ENCODE peak calls at places on chromosome 2, in ten cellular contexts. S is heart left ventricle; V is GM12892; C is NCI-H774; T is activated naive CD8-positive, alpha-beta T cell treated with anti-CD3 and anti-CD28 coated beads, Interleukin-2, amount 10 ng/mL, durations not matched to agents 7 days and 5 days; A is NCI-H510A treated with DMSO at 0.1 percent for 48 hours; O is neural crest cell; Q is GM04503; Z is lung; K is iPS-NIHi11. R is an unnamed sample.

GRCh38 chr2:100140582-100140981 is 1.8 kb downstream of the AFF3 start:
- DNase-seq in S (no peak), V (no peak), C (no peak), T (no peak), A (no peak), O (no peak), Q (no peak), Z (no peak), K (no peak), R (no peak)

GRCh38 chr2:158570869-158571268 is 114.1 kb downstream of the PKP4 start:
- DNase-seq in S (no peak), V (no peak), C (no peak), T (no peak), A (no peak), O (no peak), Q (no peak), Z (no peak), K (no peak), R (no peak)

GRCh38 chr2:42969231-42970150 is 177.1 kb upstream of the HAAO start:
- DNase-seq in S (peak), V (no peak), C (no peak), T (peak), A (no peak), O (no peak), Q (peak), Z (no peak), K (no peak), R (no peak)

GRCh38 chr2:174965992-174966789 is 39.0 kb downstream of the CHN1 start:
- DNase-seq in S (no peak), V (no peak), C (no peak), T (no peak), A (peak), O (no peak), Q (no peak), Z (no peak), K (no peak), R (no peak)

GRCh38 chr2:222318026-222318711 is 19.4 kb upstream of the PAX3 start:
- DNase-seq in S (peak), V (no peak), C (peak), T (peak), A (peak), O (peak), Q (no peak), Z (no peak), K (peak), R (peak)

GRCh38 chr2:213306320-213306942 is 22.2 kb downstream of the SPAG16 start:
- DNase-seq in S (no peak), V (no peak), C (no peak), T (no peak), A (no peak), O (no peak), Q (peak), Z (no peak), K (no peak), R (no peak)

GRCh38 chr2:219765236-219765635 is 137.8 kb downstream of the SLC4A3 start:
- DNase-seq in S (no peak), V (no peak), C (no peak), T (no peak), A (no peak), O (no peak), Q (no peak), Z (no peak), K (no peak), R (no peak)

GRCh38 chr2:229852565-229852964 is 69.2 kb downstream of the TRIP12 start:
- DNase-seq in S (no peak), V (no peak), C (no peak), T (no peak), A (no peak), O (no peak), Q (no peak), Z (no peak), K (no peak), R (no peak)

GRCh38 chr2:55419236-55419513 is 481 bp downstream of the CCDC88A start:
- DNase-seq in S (peak), V (no peak), C (no peak), T (no peak), A (peak), O (no peak), Q (no peak), Z (no peak), K (peak), R (peak)

GRCh38 chr2:74507926-74508520 is 528 bp upstream of the PCGF1 start:
- DNase-seq in S (no peak), V (no peak), C (peak), T (no peak), A (no peak), O (no peak), Q (no peak), Z (no peak), K (no peak), R (no peak)

GRCh38 chr2:88810017-88810416 is 118.5 kb downstream of the RPIA start:
- DNase-seq in S (no peak), V (no peak), C (peak), T (no peak), A (peak), O (no peak), Q (no peak), Z (no peak), K (no peak), R (no peak)

GRCh38 chr2:122516775-122517174 is 761.3 kb downstream of the TSN start:
- DNase-seq in S (no peak), V (no peak), C (no peak), T (no peak), A (no peak), O (no peak), Q (no peak), Z (no peak), K (peak), R (peak)

R was measured in ELF-1.